ENCODE peak calls at places on chromosomes 3 and 15, in eight cellular contexts. D, S, H, T, X, G, Z and W are unnamed samples.

GRCh38 chr3:14392803-14393319 is 9.5 kb upstream of the SLC6A6 start:
- DNase-seq in H (no peak), T (no peak), Z (no peak), G (no peak), X (no peak), D (no peak), S (no peak), W (no peak)

GRCh38 chr3:35817212-35817611 is 177.9 kb downstream of the ARPP21 start:
- DNase-seq in X (no peak), Z (no peak), T (no peak), G (no peak), S (no peak), D (no peak), H (no peak), W (no peak)

GRCh38 chr3:141020139-141020940 is 30.8 kb upstream of the SPSB4 start:
- DNase-seq in X (no peak), H (peak), D (no peak), Z (no peak), S (no peak), T (no peak), G (no peak), W (peak)

GRCh38 chr15:45326776-45327175 is 51.6 kb downstream of the GATM start:
- DNase-seq in Z (no peak), T (no peak), S (no peak), X (no peak), G (no peak), D (no peak), H (no peak), W (no peak)

GRCh38 chr3:157493627-157494550 is 9.3 kb downstream of the VEPH1 start:
- DNase-seq in S (peak), T (peak), G (peak), D (peak), X (no peak), Z (no peak), H (peak), W (peak)

GRCh38 chr15:46441294-46442062 is 806.6 kb downstream of the SQOR start:
- DNase-seq in Z (no peak), D (no peak), T (no peak), G (no peak), X (no peak), H (no peak), S (no peak), W (no peak)

GRCh38 chr15:64901914-64902313 is 9.8 kb upstream of the ANKDD1A start:
- DNase-seq in Z (no peak), T (no peak), X (no peak), S (peak), D (no peak), H (no peak), G (no peak), W (no peak)

GRCh38 chr3:119294889-119295769 is 946 bp downstream of the ARHGAP31 start:
- DNase-seq in S (peak), X (peak), G (peak), H (peak), D (peak), Z (peak), T (no peak), W (no peak)

GRCh38 chr15:96553931-96554330 is 223.4 kb downstream of the NR2F2 start:
- DNase-seq in D (no peak), S (no peak), G (no peak), T (no peak), X (no peak), Z (no peak), H (peak), W (no peak)

GRCh38 chr3:27883266-27883665 is 161.1 kb upstream of the EOMES start:
- DNase-seq in X (no peak), S (no peak), G (no peak), D (no peak), Z (no peak), T (no peak), H (no peak), W (no peak)

GRCh38 chr3:27889745-27890144 is 167.6 kb upstream of the EOMES start:
- DNase-seq in S (no peak), D (no peak), X (no peak), G (no peak), T (no peak), H (no peak), Z (no peak), W (no peak)

GRCh38 chr3:27885641-27886040 is 163.5 kb upstream of the EOMES start:
- DNase-seq in Z (no peak), D (no peak), S (no peak), X (no peak), G (no peak), T (no peak), H (no peak), W (no peak)

GRCh38 chr3:27888562-27888961 is 166.4 kb upstream of the EOMES start:
- DNase-seq in X (no peak), G (no peak), H (peak), T (no peak), Z (no peak), D (no peak), S (no peak), W (no peak)
- TF ChIP-seq CTCF in X (no peak), G (no peak), H (peak), T (no peak), Z (no peak), D (no peak), S (no peak), W (no peak)

GRCh38 chr15:40953713-40954074 is 423 bp downstream of the CHAC1 start:
- DNase-seq in D (no peak), X (no peak), S (no peak), G (no peak), T (no peak), H (no peak), Z (no peak), W (no peak)

GRCh38 chr15:40951764-40952163 is 1.5 kb upstream of the CHAC1 start:
- DNase-seq in X (no peak), H (no peak), Z (no peak), G (no peak), S (no peak), T (no peak), D (no peak), W (no peak)

GRCh38 chr15:40955141-40955903 is 2.1 kb downstream of the CHAC1 start:
- DNase-seq in X (no peak), T (no peak), H (no peak), G (no peak), D (no peak), Z (no peak), S (no peak), W (no peak)

GRCh38 chr15:40952301-40952900 is 870 bp upstream of the CHAC1 start:
- DNase-seq in T (no peak), H (no peak), G (no peak), S (no peak), Z (no peak), X (no peak), D (no peak), W (no peak)

DNA sequence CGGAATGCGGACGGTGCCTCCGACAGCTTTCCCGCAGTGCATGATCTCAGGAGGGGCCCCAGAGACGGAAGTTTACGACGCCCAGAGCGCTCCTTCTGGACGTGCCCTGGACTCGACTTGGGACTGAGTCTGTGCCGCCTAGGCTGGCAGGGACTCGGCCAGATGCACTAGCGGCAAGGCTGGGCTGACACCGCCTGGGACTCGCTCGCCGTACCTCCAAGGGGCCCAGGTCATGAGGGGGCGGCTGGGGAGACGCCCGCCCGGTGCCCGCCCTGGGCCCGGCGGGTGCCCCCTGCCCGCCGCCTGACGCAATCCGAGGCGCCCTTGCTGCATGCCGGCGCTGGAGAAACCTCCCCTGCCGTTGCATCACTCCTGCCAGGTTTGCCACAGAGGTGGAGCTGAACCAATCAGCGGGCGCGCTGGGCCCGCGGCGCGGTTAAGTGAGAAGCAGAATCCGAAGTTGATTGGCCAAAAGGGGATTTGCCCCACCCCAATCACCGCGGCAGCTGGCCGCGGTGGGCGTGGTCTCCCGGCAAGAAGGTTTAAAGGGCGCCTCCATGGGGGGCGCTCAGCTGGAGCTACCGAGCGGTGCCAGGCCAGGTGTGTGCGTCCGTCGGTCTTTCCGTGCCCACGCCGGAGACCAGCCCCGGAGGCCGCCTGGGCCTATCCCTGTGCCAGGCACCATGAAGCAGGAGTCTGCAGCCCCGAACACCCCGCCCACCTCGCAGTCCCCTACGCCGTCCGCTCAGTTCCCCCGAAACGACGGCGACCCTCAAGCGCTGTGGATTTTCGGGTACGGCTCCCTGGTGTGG is at the start of gene CHAC1:
- DNase-seq in T (peak), G (peak), X (peak), H (peak), D (peak), Z (peak), S (peak), W (peak)
- TF ChIP-seq CTCF in T (peak), G (no peak), X (no peak), H (no peak), D (no peak), Z (no peak), S (peak), W (no peak)

GRCh38 chr3:11161666-11162065 is 7.4 kb downstream of the HRH1 start:
- DNase-seq in G (no peak), T (no peak), H (no peak), D (no peak), X (no peak), Z (no peak), S (no peak), W (no peak)
- TF ChIP-seq CTCF in G (no peak), T (no peak), H (no peak), D (no peak), X (no peak), Z (no peak), S (no peak), W (peak)

GRCh38 chr3:123058505-123058904 is 8.3 kb upstream of the PDIA5 start:
- DNase-seq in D (no peak), S (no peak), H (no peak), T (no peak), X (no peak), G (no peak), Z (no peak), W (no peak)
- TF ChIP-seq CTCF in D (no peak), S (no peak), H (no peak), T (no peak), X (no peak), G (no peak), Z (no peak), W (no peak)

DNA sequence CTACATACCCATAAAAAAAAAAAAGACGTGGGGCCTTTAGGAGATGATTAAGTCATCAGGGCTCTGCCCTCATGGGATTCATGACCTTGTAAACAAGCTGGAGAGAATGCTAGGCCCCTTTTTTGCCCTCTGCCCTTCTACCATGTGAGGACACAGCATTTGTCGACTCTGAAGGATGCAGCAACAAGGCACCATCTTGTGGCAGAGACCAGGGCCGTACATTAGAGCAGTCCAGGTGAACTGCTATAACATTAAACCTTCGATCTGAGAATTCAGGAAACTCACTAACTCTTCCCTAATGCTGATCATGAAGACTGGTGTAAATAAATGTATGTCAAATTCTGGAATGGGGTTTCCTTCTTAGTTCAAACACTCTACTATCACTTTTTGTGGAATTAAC is 30.7 kb upstream of the SIAH2 start:
- DNase-seq in Z (no peak), S (peak), G (no peak), X (no peak), T (no peak), D (no peak), H (no peak), W (no peak)
- TF ChIP-seq CTCF in Z (no peak), S (no peak), G (no peak), X (no peak), T (no peak), D (no peak), H (no peak), W (no peak)

GRCh38 chr15:84878504-84878903 is 6.0 kb upstream of the SLC28A1 start:
- DNase-seq in D (peak), H (peak), Z (peak), S (peak), T (peak), G (peak), X (peak), W (peak)
- TF ChIP-seq CTCF in D (peak), H (peak), Z (peak), S (peak), T (peak), G (peak), X (peak), W (peak)

GRCh38 chr3:24522155-24522579 is 27.5 kb upstream of the THRB start:
- DNase-seq in H (no peak), Z (peak), T (no peak), G (no peak), D (no peak), X (no peak), S (no peak), W (no peak)

GRCh38 chr3:24520101-24520495 is 25.4 kb upstream of the THRB start:
- DNase-seq in X (no peak), Z (no peak), S (no peak), T (no peak), D (no peak), G (no peak), H (no peak), W (no peak)

GRCh38 chr3:24521306-24522154 is 26.9 kb upstream of the THRB start:
- DNase-seq in X (peak), T (no peak), S (peak), D (peak), G (peak), H (peak), Z (peak), W (no peak)

GRCh38 chr3:24519368-24520100 is 24.9 kb upstream of the THRB start:
- DNase-seq in G (peak), D (no peak), H (no peak), X (peak), Z (no peak), S (no peak), T (no peak), W (no peak)

GRCh38 chr3:24520941-24521305 is 26.3 kb upstream of the THRB start:
- DNase-seq in X (no peak), D (no peak), G (no peak), T (no peak), S (no peak), H (peak), Z (no peak), W (no peak)
- TF ChIP-seq CTCF in X (no peak), D (no peak), G (no peak), T (no peak), S (no peak), H (no peak), Z (no peak), W (no peak)

DNA sequence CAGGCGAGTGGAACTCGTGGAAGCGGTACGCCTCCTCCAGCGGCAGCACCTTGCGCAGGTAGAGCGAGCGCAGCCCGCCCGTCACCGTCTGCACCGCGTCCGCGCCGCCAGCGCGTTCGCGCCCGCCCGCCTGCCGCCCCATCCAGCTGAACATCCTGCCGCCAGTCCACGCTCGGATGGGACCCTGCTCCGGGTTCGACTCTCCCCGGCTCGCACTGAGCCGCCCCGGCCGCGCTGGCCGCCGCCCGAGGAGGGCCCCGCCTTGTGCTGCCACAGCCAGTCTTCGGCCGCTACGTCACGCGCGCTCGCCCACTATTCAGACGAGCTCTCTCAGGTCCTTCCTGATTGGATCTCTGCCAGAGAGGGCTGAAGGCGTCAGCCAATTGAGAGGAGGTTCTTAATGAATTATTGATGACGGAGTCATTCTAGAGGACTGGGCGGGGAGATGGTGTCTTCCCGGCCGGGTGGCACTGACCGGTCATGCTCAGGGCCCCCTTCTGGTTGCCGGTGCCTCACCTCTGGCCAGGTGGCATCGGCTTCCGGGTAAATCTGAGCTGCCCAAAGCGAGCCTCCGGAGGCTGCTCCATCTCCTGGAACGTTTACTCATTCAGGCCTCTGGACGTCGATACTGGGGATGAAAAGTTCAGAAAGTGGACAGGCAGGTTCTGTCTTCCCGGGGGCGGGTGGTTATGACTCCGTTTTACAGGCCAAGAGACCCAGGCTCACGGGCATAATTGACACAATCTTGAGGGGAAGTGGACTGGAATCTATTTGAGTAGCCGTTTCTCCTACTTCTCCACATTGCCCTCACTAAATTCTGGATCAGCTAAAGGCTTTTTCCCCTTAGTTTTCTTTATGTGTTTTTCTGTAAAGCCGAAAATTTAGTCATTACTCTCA is at the start of gene EHD4:
- DNase-seq in X (peak), D (peak), Z (peak), H (peak), S (peak), G (peak), T (peak), W (peak)
- TF ChIP-seq CTCF in X (peak), D (peak), Z (peak), H (no peak), S (peak), G (peak), T (peak), W (peak)

GRCh38 chr3:43893721-43894120 is 203.0 kb downstream of the ABHD5 start:
- DNase-seq in Z (no peak), D (no peak), G (no peak), X (no peak), T (no peak), H (peak), S (no peak), W (no peak)

GRCh38 chr3:43892061-43892460 is 201.3 kb downstream of the ABHD5 start:
- DNase-seq in H (no peak), Z (no peak), T (no peak), S (no peak), D (no peak), X (no peak), G (no peak), W (no peak)

GRCh38 chr3:43895573-43895972 is 204.8 kb downstream of the ABHD5 start:
- DNase-seq in Z (no peak), D (no peak), S (no peak), X (no peak), T (no peak), H (no peak), G (no peak), W (no peak)

GRCh38 chr3:43892535-43892934 is 201.8 kb downstream of the ABHD5 start:
- DNase-seq in Z (no peak), D (no peak), H (no peak), S (no peak), G (peak), T (no peak), X (no peak), W (no peak)

DNA sequence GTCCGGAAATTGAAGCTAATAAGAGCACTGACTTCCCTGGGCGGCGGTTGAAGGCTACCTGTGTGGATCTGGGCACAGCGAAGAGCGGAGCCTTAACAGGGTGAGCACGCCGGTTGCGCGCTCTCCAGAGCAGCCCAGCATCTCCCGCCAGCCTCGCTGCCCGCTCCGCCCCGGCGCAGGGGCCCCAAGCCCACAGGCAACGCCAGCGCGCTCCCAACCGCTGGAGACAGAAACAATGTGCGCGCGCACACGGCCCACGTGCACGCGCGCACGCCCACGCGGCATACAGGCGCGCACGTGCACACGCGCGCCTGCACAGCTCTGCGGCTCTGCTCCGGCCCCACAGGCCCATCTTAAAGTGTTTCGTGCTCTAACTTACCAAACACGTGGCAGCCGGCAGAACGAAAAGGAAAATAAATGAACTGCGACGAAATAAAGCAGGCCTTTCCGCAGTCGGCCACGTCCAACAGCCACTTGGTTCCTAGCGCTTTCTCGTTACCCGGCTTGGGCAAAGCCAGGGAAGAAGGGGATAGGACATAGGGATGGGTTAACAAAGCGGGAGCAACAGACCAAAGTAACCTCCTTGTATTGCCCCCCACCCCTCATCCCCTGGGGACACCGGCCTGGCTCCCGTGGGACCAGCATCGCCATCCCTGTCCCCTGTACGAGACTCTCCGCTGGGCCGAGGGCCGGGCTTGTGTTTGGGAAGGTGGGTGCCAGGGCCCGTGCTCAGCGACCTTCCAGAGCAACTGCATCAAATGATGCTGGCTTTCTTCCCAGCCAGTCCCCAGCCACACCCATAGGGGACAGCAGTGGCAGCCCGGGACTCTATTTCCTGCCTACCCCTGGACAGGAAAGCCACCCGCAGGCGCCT is 203.7 kb downstream of the ABHD5 start:
- DNase-seq in H (peak), D (peak), X (peak), Z (peak), S (peak), G (peak), T (peak), W (no peak)
- TF ChIP-seq CTCF in H (no peak), D (no peak), X (no peak), Z (no peak), S (no peak), G (no peak), T (no peak), W (no peak)